ENCODE peak calls at places on chromosome 2, in seven cellular contexts. One of them, this sample, is unnamed.
A peak's percentile ranks its signal among the peaks of the same experiment; 100 is the strongest.

GRCh38 chr2:46122318-46122970 is 174.8 kb upstream of the EPAS1 start:
- DNase-seq in thoracic aorta: no peak
- DNase-seq in K562: no peak
- DNase-seq in stomach: no peak
- DNase-seq in memory B cell: no peak
- DNase-seq in Right ventricle myocardium superior: no peak
- DNase-seq in CD8-positive, alpha-beta memory T cell: no peak
- DNase-seq in this sample: no peak

GRCh38 chr2:95264626-95265025 is 9.6 kb upstream of the PROM2 start:
- DNase-seq in thoracic aorta: no peak
- DNase-seq in K562: no peak
- DNase-seq in stomach: peak; percentile 7
- DNase-seq in memory B cell: peak; percentile 5
- DNase-seq in Right ventricle myocardium superior: no peak
- DNase-seq in CD8-positive, alpha-beta memory T cell: no peak
- DNase-seq in this sample: peak; percentile 35

GRCh38 chr2:127614731-127615130 is 31.2 kb upstream of the GPR17 start:
- DNase-seq in thoracic aorta: no peak
- DNase-seq in K562: no peak
- DNase-seq in stomach: peak; percentile 3
- DNase-seq in memory B cell: no peak
- DNase-seq in Right ventricle myocardium superior: no peak
- DNase-seq in CD8-positive, alpha-beta memory T cell: no peak
- DNase-seq in this sample: no peak

GRCh38 chr2:173649527-173650219 is 295.0 kb downstream of the CDCA7 start:
- DNase-seq in thoracic aorta: no peak
- DNase-seq in K562: no peak
- DNase-seq in stomach: no peak
- DNase-seq in memory B cell: no peak
- DNase-seq in Right ventricle myocardium superior: no peak
- DNase-seq in CD8-positive, alpha-beta memory T cell: no peak
- DNase-seq in this sample: no peak

GRCh38 chr2:160460333-160460731 is 33.3 kb downstream of the RBMS1 start:
- DNase-seq in thoracic aorta: no peak
- DNase-seq in K562: no peak
- DNase-seq in stomach: no peak
- DNase-seq in memory B cell: no peak
- DNase-seq in Right ventricle myocardium superior: no peak
- DNase-seq in CD8-positive, alpha-beta memory T cell: no peak
- DNase-seq in this sample: no peak

GRCh38 chr2:111692311-111692710 is 191.7 kb downstream of the ANAPC1 start:
- DNase-seq in thoracic aorta: no peak
- DNase-seq in K562: peak; percentile 31
- DNase-seq in stomach: no peak
- DNase-seq in memory B cell: no peak
- DNase-seq in Right ventricle myocardium superior: no peak
- DNase-seq in CD8-positive, alpha-beta memory T cell: no peak
- DNase-seq in this sample: no peak

GRCh38 chr2:77147154-77147553 is 375.0 kb downstream of the LRRTM4 start:
- DNase-seq in thoracic aorta: no peak
- DNase-seq in K562: no peak
- DNase-seq in stomach: no peak
- DNase-seq in memory B cell: no peak
- DNase-seq in Right ventricle myocardium superior: no peak
- DNase-seq in CD8-positive, alpha-beta memory T cell: no peak
- DNase-seq in this sample: no peak

GRCh38 chr2:216328347-216328746 is 43.9 kb downstream of the MARCHF4 start:
- DNase-seq in thoracic aorta: no peak
- DNase-seq in K562: no peak
- DNase-seq in stomach: no peak
- DNase-seq in memory B cell: no peak
- DNase-seq in Right ventricle myocardium superior: no peak
- DNase-seq in CD8-positive, alpha-beta memory T cell: no peak
- DNase-seq in this sample: no peak

GRCh38 chr2:46050489-46050888 is 246.7 kb upstream of the EPAS1 start:
- DNase-seq in thoracic aorta: no peak
- DNase-seq in K562: no peak
- DNase-seq in stomach: no peak
- DNase-seq in memory B cell: no peak
- DNase-seq in Right ventricle myocardium superior: no peak
- DNase-seq in CD8-positive, alpha-beta memory T cell: no peak
- DNase-seq in this sample: no peak

GRCh38 chr2:138227195-138227594 is 262.9 kb downstream of the HNMT start:
- DNase-seq in thoracic aorta: no peak
- DNase-seq in K562: no peak
- DNase-seq in stomach: no peak
- DNase-seq in memory B cell: no peak
- DNase-seq in Right ventricle myocardium superior: no peak
- DNase-seq in CD8-positive, alpha-beta memory T cell: no peak
- DNase-seq in this sample: no peak

GRCh38 chr2:40304340-40304739 is 147.6 kb downstream of the SLC8A1 start:
- DNase-seq in thoracic aorta: peak; percentile 15
- DNase-seq in K562: no peak
- DNase-seq in stomach: no peak
- DNase-seq in memory B cell: no peak
- DNase-seq in Right ventricle myocardium superior: no peak
- DNase-seq in CD8-positive, alpha-beta memory T cell: no peak
- DNase-seq in this sample: peak; percentile 38

GRCh38 chr2:205902041-205902898 is 183.7 kb downstream of the INO80D start:
- DNase-seq in thoracic aorta: no peak
- DNase-seq in K562: peak; percentile 17
- DNase-seq in stomach: no peak
- DNase-seq in memory B cell: no peak
- DNase-seq in Right ventricle myocardium superior: no peak
- DNase-seq in CD8-positive, alpha-beta memory T cell: no peak
- DNase-seq in this sample: no peak

GRCh38 chr2:134625311-134625710 is 93.5 kb downstream of the TMEM163 start:
- DNase-seq in thoracic aorta: no peak
- DNase-seq in K562: no peak
- DNase-seq in stomach: no peak
- DNase-seq in memory B cell: no peak
- DNase-seq in Right ventricle myocardium superior: no peak
- DNase-seq in CD8-positive, alpha-beta memory T cell: no peak
- DNase-seq in this sample: peak; percentile 73

GRCh38 chr2:178523596-178524134 is 43.4 kb downstream of the PLEKHA3 start:
- DNase-seq in thoracic aorta: no peak
- DNase-seq in K562: no peak
- DNase-seq in stomach: no peak
- DNase-seq in memory B cell: no peak
- DNase-seq in Right ventricle myocardium superior: no peak
- DNase-seq in CD8-positive, alpha-beta memory T cell: no peak
- DNase-seq in this sample: peak; percentile 9

GRCh38 chr2:69695850-69696216 is 46.1 kb upstream of the ANXA4 start:
- DNase-seq in thoracic aorta: no peak
- DNase-seq in K562: no peak
- DNase-seq in stomach: no peak
- DNase-seq in memory B cell: no peak
- DNase-seq in Right ventricle myocardium superior: no peak
- DNase-seq in CD8-positive, alpha-beta memory T cell: no peak
- DNase-seq in this sample: no peak